ENCODE peak calls at places on chromosomes 6 and 20, in ten cellular contexts. Q, G, L, P, W, B, V, U, E and C are unnamed samples.

GRCh38 chr6:97443408-97444080 is 160.5 kb upstream of the MMS22L start:
- DNase-seq in Q (no peak), G (no peak), L (no peak), P (no peak), W (no peak), B (no peak), V (no peak), U (no peak), E (no peak), C (no peak)

GRCh38 chr6:5671162-5671561 is 335.6 kb downstream of the NRN1 start:
- DNase-seq in Q (peak; percentile 40), G (peak; percentile 79), L (no peak), P (no peak), W (peak; percentile 71), B (no peak), V (no peak), U (no peak), E (peak; percentile 19), C (peak; percentile 58)

GRCh38 chr6:41093729-41094128 is 21.0 kb downstream of the NFYA start:
- DNase-seq in Q (no peak), G (peak; percentile 25), L (no peak), P (no peak), W (peak; percentile 41), B (no peak), V (no peak), U (no peak), E (no peak), C (peak; percentile 64)

GRCh38 chr6:88848870-88849269 is 114.5 kb downstream of the RNGTT start:
- DNase-seq in Q (no peak), G (no peak), L (no peak), P (no peak), W (no peak), B (no peak), V (no peak), U (no peak), E (no peak), C (no peak)

GRCh38 chr6:41689171-41690008 is 46.0 kb downstream of the TFEB start:
- DNase-seq in Q (peak; percentile 19), G (peak; percentile 45), L (no peak), P (peak; percentile 65), W (peak; percentile 36), B (no peak), V (no peak), U (no peak), E (no peak), C (peak; percentile 43)

GRCh38 chr6:3591970-3592369 is 135.1 kb upstream of the SLC22A23 start:
- DNase-seq in Q (no peak), G (peak; percentile 18), L (no peak), P (no peak), W (no peak), B (no peak), V (no peak), U (no peak), E (no peak), C (no peak)

GRCh38 chr6:133817460-133818047 is 71.4 kb upstream of the TCF21 start:
- DNase-seq in Q (no peak), G (no peak), L (peak; percentile 8), P (no peak), W (no peak), B (peak; percentile 40), V (no peak), U (peak; percentile 7), E (no peak), C (no peak)

GRCh38 chr6:147390909-147391536 is 117.5 kb upstream of the SAMD5 start:
- DNase-seq in Q (no peak), G (peak; percentile 28), L (peak; percentile 21), P (no peak), W (peak; percentile 39), B (no peak), V (no peak), U (no peak), E (no peak), C (peak; percentile 10)

GRCh38 chr6:139060332-139060731 is 31.8 kb downstream of the ABRACL start:
- DNase-seq in Q (no peak), G (peak; percentile 96), L (no peak), P (no peak), W (peak; percentile 79), B (no peak), V (peak; percentile 38), U (no peak), E (no peak), C (peak; percentile 59)

GRCh38 chr20:10047427-10047826 is 12.6 kb downstream of the ANKEF1 start:
- DNase-seq in Q (no peak), G (peak; percentile 11), L (no peak), P (no peak), W (peak; percentile 1), B (no peak), V (no peak), U (no peak), E (no peak), C (peak; percentile 30)

GRCh38 chr6:3426817-3427739 is 29.8 kb downstream of the SLC22A23 start:
- DNase-seq in Q (no peak), G (no peak), L (no peak), P (no peak), W (no peak), B (no peak), V (no peak), U (no peak), E (no peak), C (no peak)

GRCh38 chr6:15504040-15504491 is 158.8 kb downstream of the DTNBP1 start:
- DNase-seq in Q (no peak), G (peak; percentile 62), L (no peak), P (no peak), W (no peak), B (no peak), V (no peak), U (no peak), E (peak; percentile 42), C (peak; percentile 53)
- H3K4me3 ChIP-seq in Q (no peak overlapping the region), G (peak overlapping the region; percentile 11), L (no peak overlapping the region), P (no peak overlapping the region), W (no peak overlapping the region), B (no peak overlapping the region), V (no peak overlapping the region), U (no peak overlapping the region), E (peak overlapping the region; percentile 8), C (no peak overlapping the region)

GRCh38 chr6:55290736-55291135 is 36.5 kb upstream of the GFRAL start:
- DNase-seq in Q (no peak), G (no peak), L (no peak), P (no peak), W (no peak), B (no peak), V (no peak), U (no peak), E (no peak), C (no peak)

GRCh38 chr6:55293116-55293515 is 34.2 kb upstream of the GFRAL start:
- DNase-seq in Q (no peak), G (peak; percentile 22), L (peak; percentile 18), P (no peak), W (peak; percentile 31), B (no peak), V (no peak), U (no peak), E (no peak), C (peak; percentile 20)
- TF ChIP-seq CTCF in Q (no peak), G (peak; percentile 45), L (peak; percentile 58), P (no peak), W (peak; percentile 34), B (no peak), V (peak; percentile 36), U (peak; percentile 51), E (no peak), C (peak; percentile 31)

GRCh38 chr6:31569861-31570536 is 2.1 kb upstream of the LTA start:
- DNase-seq in Q (no peak), G (no peak), L (no peak), P (no peak), W (no peak), B (no peak), V (no peak), U (no peak), E (no peak), C (no peak)

GRCh38 chr6:31573239-31574105 is 1.4 kb downstream of the LTA start:
- DNase-seq in Q (no peak), G (no peak), L (no peak), P (no peak), W (no peak), B (no peak), V (no peak), U (no peak), E (no peak), C (no peak)

GRCh38 chr6:31575335-31575901 is at the start of gene TNF:
- DNase-seq in Q (peak; percentile 66), G (no peak), L (no peak), P (peak; percentile 32), W (no peak), B (peak; percentile 62), V (no peak), U (no peak), E (peak; percentile 61), C (no peak)

GRCh38 chr6:31574106-31575061 is 981 bp upstream of the TNF start:
- DNase-seq in Q (no peak), G (no peak), L (no peak), P (no peak), W (no peak), B (no peak), V (no peak), U (no peak), E (no peak), C (no peak)

DNA sequence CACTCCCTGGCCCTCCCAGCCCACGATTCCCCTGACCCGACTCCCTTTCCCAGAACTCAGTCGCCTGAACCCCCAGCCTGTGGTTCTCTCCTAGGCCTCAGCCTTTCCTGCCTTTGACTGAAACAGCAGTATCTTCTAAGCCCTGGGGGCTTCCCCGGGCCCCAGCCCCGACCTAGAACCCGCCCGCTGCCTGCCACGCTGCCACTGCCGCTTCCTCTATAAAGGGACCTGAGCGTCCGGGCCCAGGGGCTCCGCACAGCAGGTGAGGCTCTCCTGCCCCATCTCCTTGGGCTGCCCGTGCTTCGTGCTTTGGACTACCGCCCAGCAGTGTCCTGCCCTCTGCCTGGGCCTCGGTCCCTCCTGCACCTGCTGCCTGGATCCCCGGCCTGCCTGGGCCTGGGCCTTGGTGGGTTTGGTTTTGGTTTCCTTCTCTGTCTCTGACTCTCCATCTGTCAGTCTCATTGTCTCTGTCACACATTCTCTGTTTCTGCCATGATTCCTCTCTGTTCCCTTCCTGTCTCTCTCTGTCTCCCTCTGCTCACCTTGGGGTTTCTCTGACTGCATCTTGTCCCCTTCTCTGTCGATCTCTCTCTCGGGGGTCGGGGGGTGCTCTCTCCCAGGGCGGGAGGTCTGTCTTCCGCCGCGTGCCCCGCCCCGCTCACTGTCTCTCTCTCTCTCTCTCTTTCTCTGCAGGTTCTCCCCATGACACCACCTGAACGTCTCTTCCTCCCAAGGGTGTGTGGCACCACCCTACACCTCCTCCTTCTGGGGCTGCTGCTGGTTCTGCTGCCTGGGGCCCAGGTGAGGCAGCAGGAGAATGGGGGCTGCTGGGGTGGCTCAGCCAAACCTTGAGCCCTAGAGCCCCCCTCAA is at the start of gene LTA:
- DNase-seq in Q (no peak), G (no peak), L (no peak), P (no peak), W (no peak), B (no peak), V (no peak), U (no peak), E (no peak), C (no peak)
- H3K4me3 ChIP-seq in Q (no peak within 1 kb of the TSS), G (no peak within 1 kb of the TSS), L (no peak within 1 kb of the TSS), P (peak within 1 kb of the TSS; percentile 6), W (no peak within 1 kb of the TSS), B (peak within 1 kb of the TSS; percentile 16), V (no peak within 1 kb of the TSS), U (no peak within 1 kb of the TSS), E (no peak within 1 kb of the TSS), C (no peak within 1 kb of the TSS)

DNA sequence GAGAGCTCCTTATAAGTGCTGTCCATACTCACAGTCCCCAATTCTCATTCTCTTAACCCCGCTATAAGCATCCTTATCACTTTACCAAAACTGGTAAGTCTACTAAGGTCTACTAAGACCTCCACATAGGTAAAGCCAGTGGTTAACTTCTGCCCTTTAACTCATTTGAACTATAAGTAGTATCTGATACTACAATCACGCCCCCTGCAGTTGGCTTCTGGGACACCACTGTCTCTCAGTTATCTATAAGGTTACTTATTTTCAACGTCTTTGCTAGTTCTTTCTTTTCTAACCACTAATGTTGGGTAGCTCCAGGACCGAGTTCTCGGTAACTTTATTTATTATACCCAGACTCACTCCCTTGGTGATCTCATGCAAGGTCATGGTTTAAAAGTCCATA is 142.6 kb downstream of the ARHGAP18 start:
- DNase-seq in Q (no peak), G (peak; percentile 52), L (peak; percentile 10), P (no peak), W (no peak), B (peak; percentile 21), V (no peak), U (no peak), E (no peak), C (no peak)
- TF ChIP-seq CTCF in Q (peak; percentile 46), G (peak; percentile 58), L (peak; percentile 56), P (no peak), W (peak; percentile 26), B (peak; percentile 16), V (peak; percentile 39), U (peak; percentile 32), E (no peak), C (peak; percentile 31)